ENCODE peak calls at places on chromosomes 4 and X, in four cellular contexts. T is lower lobe of right lung; N is CD8-positive, alpha-beta memory T cell; H is aorta. V is an unnamed sample.

GRCh38 chr4:174190832-174191500 is 92.5 kb downstream of the FBXO8 start:
- DNase-seq in H (no peak), N (no peak), T (no peak), V (no peak)

GRCh38 chr4:8516996-8517550 is 63.1 kb upstream of the GPR78 start:
- DNase-seq in H (no peak), N (no peak), T (no peak), V (no peak)

GRCh38 chr4:94744830-94745229 is 12.9 kb upstream of the BMPR1B start:
- DNase-seq in H (no peak), N (no peak), T (no peak), V (no peak)

GRCh38 chr4:183343730-183344129 is 21.5 kb upstream of the CLDN24 start:
- DNase-seq in T (no peak), N (no peak), H (no peak), V (no peak)

GRCh38 chr4:172892300-172892699 is 276.3 kb upstream of the GALNT7 start:
- DNase-seq in N (no peak), H (no peak), T (no peak), V (no peak)

GRCh38 chr4:156771171-156771837 is 200.3 kb downstream of the PDGFC start:
- DNase-seq in T (no peak), H (peak; percentile 51), N (no peak), V (no peak)

GRCh38 chr4:155667538-155668511 is 1.2 kb downstream of the GUCY1A1 start:
- DNase-seq in T (peak; percentile 61), N (no peak), H (peak; percentile 75), V (peak; percentile 51)

GRCh38 chrX:110045988-110046387 is 43.1 kb downstream of the TMEM164 start:
- DNase-seq in H (no peak), T (no peak), N (no peak), V (no peak)

GRCh38 chrX:134600714-134601113 is 57.6 kb downstream of the PLAC1 start:
- DNase-seq in H (no peak), T (no peak), N (no peak), V (no peak)

GRCh38 chrX:78019586-78020483 is 50.4 kb upstream of the PGAM4 start:
- DNase-seq in T (no peak), N (no peak), H (no peak), V (peak; percentile 4)

GRCh38 chr4:35772291-35772690 is 472.0 kb downstream of the ARAP2 start:
- DNase-seq in H (no peak), N (no peak), T (no peak), V (no peak)

GRCh38 chr4:4781936-4782754 is 77.3 kb upstream of the MSX1 start:
- DNase-seq in T (no peak), H (no peak), N (no peak), V (no peak)

GRCh38 chr4:137226900-137227299 is 305.4 kb downstream of the PCDH18 start:
- DNase-seq in N (no peak), T (no peak), H (no peak), V (no peak)

GRCh38 chr4:176588436-176588835 is 204.3 kb downstream of the VEGFC start:
- DNase-seq in T (no peak), H (no peak), N (no peak), V (no peak)

GRCh38 chrX:49270249-49270921 is 792 bp downstream of the PPP1R3F start:
- DNase-seq in N (no peak), H (no peak), T (no peak), V (peak; percentile 36)

GRCh38 chr4:109162759-109163158 is 139.7 kb downstream of the COL25A1 start:
- DNase-seq in H (no peak), T (no peak), N (no peak), V (no peak)

DNA sequence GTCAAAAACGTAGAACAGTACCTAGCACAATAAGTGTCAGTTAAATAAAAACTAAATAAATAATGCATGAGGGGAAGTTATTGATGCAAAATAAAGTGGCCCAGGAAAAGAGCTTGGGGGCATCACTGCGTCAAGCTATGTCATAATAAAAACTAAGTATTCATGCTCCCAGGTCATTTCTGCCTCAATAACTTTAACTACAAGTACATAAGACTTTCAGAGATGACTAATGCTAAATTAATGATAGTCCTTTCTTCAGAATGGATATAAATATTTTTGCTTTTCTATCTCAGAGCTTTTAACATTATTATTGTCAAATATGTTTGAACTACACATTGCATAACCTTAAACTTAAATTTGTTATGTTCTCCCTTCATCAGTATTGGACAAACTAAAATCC is 92.2 kb upstream of the MAGEB10 start:
- DNase-seq in N (no peak), H (no peak), T (no peak), V (no peak)
- H3K36me3 ChIP-seq in N (no peaks in the 10 kb centered on the region), H (no peaks in the 10 kb centered on the region), T (no peaks in the 10 kb centered on the region), V (no peaks in the 10 kb centered on the region)

DNA sequence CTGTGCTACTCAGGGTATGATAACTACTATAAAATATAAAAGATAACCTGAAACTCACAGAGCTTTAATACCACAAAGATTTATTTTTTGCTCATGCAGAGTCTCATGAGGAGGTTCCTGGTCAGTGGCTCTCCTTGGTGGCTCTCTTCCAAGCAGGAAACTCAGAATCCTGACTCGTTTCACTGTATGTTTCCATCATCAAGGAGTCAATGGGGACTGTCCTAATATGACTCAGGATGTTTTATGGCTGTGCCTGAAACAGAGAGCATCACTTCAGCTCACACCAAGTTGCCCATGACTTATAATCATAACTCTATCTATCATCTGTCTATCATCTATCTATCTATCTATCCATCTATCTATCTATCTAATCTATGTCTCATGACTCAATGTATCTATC is 620.8 kb upstream of the NR3C2 start:
- DNase-seq in N (no peak), T (no peak), H (no peak), V (no peak)
- H3K4me3 ChIP-seq in N (no peak overlapping the region), T (no peak overlapping the region), H (no peak overlapping the region), V (no peak overlapping the region)

DNA sequence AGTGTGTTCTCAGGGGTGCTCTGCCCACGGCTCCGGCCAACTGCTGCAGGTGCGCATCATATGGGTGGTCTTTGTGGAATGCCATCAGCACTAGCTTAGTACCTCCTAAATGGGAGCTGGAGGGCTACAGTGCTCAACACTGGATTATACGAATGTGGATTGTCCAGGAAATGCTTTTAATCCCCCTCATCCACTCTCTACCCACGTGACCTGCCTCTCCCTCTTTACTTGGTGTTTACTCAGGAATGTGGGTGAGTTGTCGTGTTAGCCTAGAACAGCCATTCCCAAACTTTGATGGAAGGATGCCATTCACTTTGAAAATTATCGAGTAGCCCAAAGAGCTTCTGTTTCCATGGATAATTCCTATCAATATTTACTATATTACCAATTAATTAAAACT is 150.8 kb downstream of the PTTG2 start:
- DNase-seq in T (no peak), H (no peak), N (no peak), V (no peak)
- H3K36me3 ChIP-seq in T (peaks cover 14% of the 10 kb centered on the region), H (peaks cover 5% of the 10 kb centered on the region), N (no peaks in the 10 kb centered on the region), V (no peaks in the 10 kb centered on the region)

GRCh38 chr4:159047478-159048165 is 55.3 kb upstream of the RAPGEF2 start:
- DNase-seq in H (no peak), N (no peak), T (no peak), V (no peak)
- H3K4me3 ChIP-seq in H (no peak overlapping the region), N (no peak overlapping the region), T (peak overlapping the region; percentile 35), V (no peak overlapping the region)

V was measured in mucosa of descending colon.